ENCODE peak calls at places on chromosomes 16 and 17, in eight cellular contexts. F, O, Z, M, K, H, V and L are unnamed samples.

GRCh38 chr16:5045499-5046115 is 11.9 kb upstream of the NAGPA start:
- DNase-seq in F (no peak), O (no peak), Z (no peak), M (no peak), K (no peak), H (no peak), V (no peak), L (no peak)

GRCh38 chr16:73002836-73003235 is 45.1 kb downstream of the ZFHX3 start:
- DNase-seq in F (no peak), O (no peak), Z (no peak), M (no peak), K (no peak), H (no peak), V (no peak), L (no peak)

GRCh38 chr16:24670623-24671454 is 58.6 kb upstream of the TNRC6A start:
- DNase-seq in F (no peak), O (no peak), Z (peak), M (no peak), K (no peak), H (peak), V (no peak), L (peak)

GRCh38 chr17:78745407-78746088 is 36.5 kb downstream of the CYTH1 start:
- DNase-seq in F (peak), O (no peak), Z (peak), M (no peak), K (no peak), H (no peak), V (no peak), L (peak)

GRCh38 chr16:70685061-70685937 is 554 bp downstream of the MTSS2 start:
- DNase-seq in F (no peak), O (no peak), Z (no peak), M (no peak), K (peak), H (peak), V (no peak), L (no peak)

GRCh38 chr17:58200024-58200633 is 7.6 kb downstream of the EPX start:
- DNase-seq in F (peak), O (peak), Z (peak), M (no peak), K (peak), H (peak), V (peak), L (peak)

GRCh38 chr17:61219460-61219859 is 180.2 kb upstream of the TBX2 start:
- DNase-seq in F (no peak), O (no peak), Z (no peak), M (no peak), K (no peak), H (peak), V (no peak), L (no peak)

GRCh38 chr16:17373533-17373932 is 97.2 kb downstream of the XYLT1 start:
- DNase-seq in F (no peak), O (no peak), Z (no peak), M (no peak), K (no peak), H (no peak), V (no peak), L (no peak)

GRCh38 chr17:37106049-37106448 is 157.3 kb downstream of the AATF start:
- DNase-seq in F (no peak), O (no peak), Z (no peak), M (no peak), K (no peak), H (no peak), V (no peak), L (no peak)

GRCh38 chr17:67449065-67449464 is 72.0 kb downstream of the PITPNC1 start:
- DNase-seq in F (no peak), O (no peak), Z (no peak), M (no peak), K (no peak), H (no peak), V (no peak), L (peak)

GRCh38 chr17:28258347-28258887 is 60.6 kb upstream of the TMEM97 start:
- DNase-seq in F (peak), O (no peak), Z (peak), M (no peak), K (no peak), H (no peak), V (no peak), L (no peak)

GRCh38 chr16:2686912-2687507 is 4.7 kb downstream of the KCTD5 start:
- DNase-seq in F (no peak), O (no peak), Z (no peak), M (peak), K (peak), H (no peak), V (no peak), L (no peak)

GRCh38 chr16:4521971-4522623 is 16.5 kb downstream of the CDIP1 start:
- DNase-seq in F (no peak), O (no peak), Z (no peak), M (no peak), K (no peak), H (peak), V (no peak), L (no peak)

GRCh38 chr17:20046629-20047028 is 37.5 kb downstream of the SPECC1 start:
- DNase-seq in F (no peak), O (no peak), Z (no peak), M (no peak), K (no peak), H (no peak), V (no peak), L (no peak)

GRCh38 chr16:62657116-62657515 is 620.9 kb upstream of the CDH8 start:
- DNase-seq in F (no peak), O (no peak), Z (no peak), M (no peak), K (no peak), H (no peak), V (no peak), L (no peak)

GRCh38 chr16:35174006-35174405 is 1714.6 kb downstream of the TP53TG3F start:
- DNase-seq in F (no peak), O (no peak), Z (no peak), M (no peak), K (no peak), H (no peak), V (no peak), L (no peak)

GRCh38 chr16:15925631-15926030 is 23.8 kb upstream of the ABCC1 start:
- DNase-seq in F (peak), O (no peak), Z (no peak), M (no peak), K (no peak), H (no peak), V (no peak), L (no peak)

GRCh38 chr17:80943346-80944145 is 48.1 kb upstream of the CHMP6 start:
- DNase-seq in F (no peak), O (no peak), Z (no peak), M (no peak), K (no peak), H (no peak), V (no peak), L (no peak)

GRCh38 chr17:43721537-43722268 is 36.9 kb downstream of the SOST start:
- DNase-seq in F (no peak), O (no peak), Z (peak), M (no peak), K (no peak), H (no peak), V (no peak), L (no peak)

GRCh38 chr17:63446981-63447687 is 1.0 kb upstream of the CYB561 start:
- DNase-seq in F (no peak), O (no peak), Z (no peak), M (no peak), K (no peak), H (peak), V (no peak), L (peak)

GRCh38 chr17:78839762-78840529 is 668 bp downstream of the USP36 start:
- DNase-seq in F (peak), O (no peak), Z (peak), M (no peak), K (no peak), H (peak), V (no peak), L (peak)

GRCh38 chr17:68301438-68301959 is 10.2 kb downstream of the ARSG start:
- DNase-seq in F (no peak), O (no peak), Z (no peak), M (no peak), K (no peak), H (no peak), V (no peak), L (no peak)

GRCh38 chr17:45889579-45889978 is 4.8 kb upstream of the MAPT start:
- DNase-seq in F (no peak), O (peak), Z (peak), M (no peak), K (peak), H (no peak), V (no peak), L (no peak)

GRCh38 chr17:7632492-7632894 is 2.6 kb downstream of the SHBG start:
- DNase-seq in F (no peak), O (peak), Z (peak), M (no peak), K (peak), H (no peak), V (peak), L (peak)

GRCh38 chr16:3819741-3820724 is 60.5 kb downstream of the CREBBP start:
- DNase-seq in F (no peak), O (peak), Z (peak), M (no peak), K (peak), H (peak), V (no peak), L (peak)

GRCh38 chr17:19237389-19238166 is 412 bp downstream of the EPN2 start:
- DNase-seq in F (no peak), O (no peak), Z (peak), M (no peak), K (peak), H (peak), V (no peak), L (peak)

GRCh38 chr17:57507828-57508227 is 237.3 kb downstream of the CCDC182 start:
- DNase-seq in F (no peak), O (no peak), Z (no peak), M (no peak), K (no peak), H (peak), V (no peak), L (no peak)

GRCh38 chr17:307741-308507 is 44.7 kb downstream of the RPH3AL start:
- DNase-seq in F (no peak), O (no peak), Z (no peak), M (no peak), K (no peak), H (no peak), V (no peak), L (no peak)

GRCh38 chr16:9489823-9490467 is 398.5 kb downstream of the HAPSTR1 start:
- DNase-seq in F (no peak), O (no peak), Z (peak), M (no peak), K (no peak), H (no peak), V (no peak), L (no peak)

GRCh38 chr16:29978081-29978480 is 4.4 kb downstream of the TAOK2 start:
- DNase-seq in F (no peak), O (no peak), Z (no peak), M (no peak), K (no peak), H (no peak), V (no peak), L (no peak)

GRCh38 chr17:54177606-54178308 is 355.0 kb downstream of the KIF2B start:
- DNase-seq in F (no peak), O (no peak), Z (no peak), M (no peak), K (no peak), H (no peak), V (no peak), L (no peak)

GRCh38 chr16:87561200-87562105 is 40.9 kb upstream of the JPH3 start:
- DNase-seq in F (no peak), O (no peak), Z (no peak), M (no peak), K (no peak), H (no peak), V (no peak), L (no peak)

GRCh38 chr16:87563714-87564523 is 38.4 kb upstream of the JPH3 start:
- DNase-seq in F (no peak), O (no peak), Z (no peak), M (no peak), K (no peak), H (no peak), V (no peak), L (no peak)

GRCh38 chr16:87560428-87561199 is 41.7 kb upstream of the JPH3 start:
- DNase-seq in F (no peak), O (peak), Z (peak), M (no peak), K (peak), H (peak), V (peak), L (no peak)

GRCh38 chr16:87563022-87563421 is 39.3 kb upstream of the JPH3 start:
- DNase-seq in F (no peak), O (no peak), Z (no peak), M (no peak), K (no peak), H (no peak), V (no peak), L (no peak)

GRCh38 chr16:87562201-87562600 is 40.1 kb upstream of the JPH3 start:
- DNase-seq in F (no peak), O (no peak), Z (no peak), M (no peak), K (no peak), H (no peak), V (no peak), L (no peak)
- TF ChIP-seq MAX in F (no peak), O (no peak), Z (no peak), M (no peak), K (no peak), H (no peak), V (no peak), L (no peak)

DNA sequence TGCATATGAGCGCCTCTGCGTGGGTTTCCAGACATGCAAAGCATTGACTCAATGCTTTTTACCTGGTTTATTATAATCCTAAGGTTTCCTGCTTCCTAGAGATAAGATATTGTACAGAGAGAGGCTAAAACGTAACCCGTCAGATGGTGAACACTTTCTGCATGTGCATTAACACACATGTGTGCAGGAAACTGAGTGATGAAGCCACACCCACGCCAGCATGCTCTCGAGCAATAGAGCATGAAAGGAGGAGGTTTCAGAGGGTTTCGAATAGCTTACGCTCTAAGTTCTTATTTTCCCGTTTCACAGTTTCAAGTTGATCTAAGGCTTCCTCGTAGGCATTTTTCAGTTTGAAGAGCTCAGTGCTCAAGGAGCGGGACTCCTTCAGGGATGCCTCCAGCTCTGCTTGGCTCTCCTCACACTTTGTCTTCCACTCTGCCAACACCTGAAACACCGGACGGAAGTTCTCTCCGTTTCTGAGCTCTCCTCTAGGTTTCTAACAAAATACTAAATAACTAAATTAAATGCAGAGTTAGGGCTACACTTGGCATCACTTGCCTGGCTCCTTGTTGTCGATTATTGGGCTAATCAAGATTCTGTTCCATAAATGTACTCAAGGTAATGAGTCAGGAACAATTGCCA is 23.2 kb downstream of the MYH3 start:
- DNase-seq in F (no peak), O (no peak), Z (no peak), M (peak), K (no peak), H (no peak), V (no peak), L (no peak)
- H3K4me2 ChIP-seq in F (no peak), O (no peak), Z (no peak), M (peak), K (no peak), H (no peak), V (no peak), L (no peak)

GRCh38 chr17:10034719-10035475 is 129.8 kb upstream of the RCVRN start:
- DNase-seq in F (no peak), O (no peak), Z (no peak), M (no peak), K (no peak), H (no peak), V (no peak), L (no peak)
- TF ChIP-seq MAX in F (no peak), O (no peak), Z (no peak), M (no peak), K (no peak), H (no peak), V (no peak), L (no peak)

DNA sequence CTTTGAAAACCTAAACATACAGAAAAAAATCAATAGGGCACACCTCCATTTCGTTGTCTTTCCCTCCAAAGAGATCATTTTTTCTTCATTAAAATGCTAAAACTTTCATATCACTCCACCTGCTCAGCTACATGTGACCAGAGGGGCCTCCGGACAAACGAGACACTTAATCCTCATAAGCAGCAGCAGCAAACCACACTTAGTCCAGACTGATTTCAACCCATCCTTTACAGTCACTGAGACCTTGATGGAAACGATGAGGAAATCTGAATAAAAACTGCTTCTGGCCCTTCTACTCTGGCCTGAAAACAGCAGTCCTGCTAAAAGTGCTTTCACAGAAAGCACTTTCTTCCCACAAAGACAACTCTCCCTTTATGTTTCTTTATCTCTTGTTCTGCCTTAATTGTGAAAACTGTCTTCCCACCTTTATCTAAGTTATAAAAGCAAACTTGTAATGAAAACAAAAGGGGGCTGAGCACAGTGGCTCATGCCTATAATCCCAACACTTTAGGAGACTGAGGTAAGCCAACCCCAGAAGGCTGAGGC is 4.6 kb downstream of the ANKRD11 start:
- DNase-seq in F (no peak), O (no peak), Z (no peak), M (no peak), K (no peak), H (no peak), V (no peak), L (no peak)
- H3K4me2 ChIP-seq in F (peak), O (no peak), Z (peak), M (peak), K (peak), H (no peak), V (peak), L (no peak)

GRCh38 chr17:82615084-82616020 is 32.9 kb downstream of the WDR45B start:
- DNase-seq in F (peak), O (no peak), Z (peak), M (no peak), K (no peak), H (no peak), V (no peak), L (no peak)

GRCh38 chr17:82616021-82616703 is 32.1 kb downstream of the WDR45B start:
- DNase-seq in F (no peak), O (no peak), Z (no peak), M (no peak), K (no peak), H (no peak), V (no peak), L (no peak)

GRCh38 chr17:82614095-82614631 is 34.1 kb downstream of the WDR45B start:
- DNase-seq in F (no peak), O (no peak), Z (no peak), M (no peak), K (no peak), H (no peak), V (no peak), L (no peak)

GRCh38 chr17:82611140-82612058 is 36.8 kb downstream of the WDR45B start:
- DNase-seq in F (no peak), O (no peak), Z (no peak), M (no peak), K (peak), H (peak), V (no peak), L (no peak)

GRCh38 chr17:82613283-82614094 is 34.8 kb downstream of the WDR45B start:
- DNase-seq in F (no peak), O (no peak), Z (no peak), M (no peak), K (no peak), H (peak), V (no peak), L (no peak)
- TF ChIP-seq MAX in F (no peak), O (no peak), Z (no peak), M (no peak), K (no peak), H (no peak), V (no peak), L (no peak)

GRCh38 chr17:1533649-1534325 is 17.4 kb upstream of the INPP5K start:
- DNase-seq in F (no peak), O (no peak), Z (no peak), M (no peak), K (no peak), H (no peak), V (no peak), L (no peak)

GRCh38 chr17:1535737-1536136 is 19.3 kb upstream of the INPP5K start:
- DNase-seq in F (no peak), O (no peak), Z (no peak), M (no peak), K (no peak), H (no peak), V (no peak), L (no peak)

GRCh38 chr17:1532836-1533602 is 16.6 kb upstream of the INPP5K start:
- DNase-seq in F (no peak), O (no peak), Z (peak), M (no peak), K (peak), H (peak), V (peak), L (no peak)

GRCh38 chr17:1529863-1530262 is 13.5 kb upstream of the INPP5K start:
- DNase-seq in F (no peak), O (no peak), Z (no peak), M (no peak), K (no peak), H (no peak), V (no peak), L (no peak)
- H3K4me2 ChIP-seq in F (no peak), O (no peak), Z (no peak), M (no peak), K (no peak), H (no peak), V (no peak), L (no peak)

DNA sequence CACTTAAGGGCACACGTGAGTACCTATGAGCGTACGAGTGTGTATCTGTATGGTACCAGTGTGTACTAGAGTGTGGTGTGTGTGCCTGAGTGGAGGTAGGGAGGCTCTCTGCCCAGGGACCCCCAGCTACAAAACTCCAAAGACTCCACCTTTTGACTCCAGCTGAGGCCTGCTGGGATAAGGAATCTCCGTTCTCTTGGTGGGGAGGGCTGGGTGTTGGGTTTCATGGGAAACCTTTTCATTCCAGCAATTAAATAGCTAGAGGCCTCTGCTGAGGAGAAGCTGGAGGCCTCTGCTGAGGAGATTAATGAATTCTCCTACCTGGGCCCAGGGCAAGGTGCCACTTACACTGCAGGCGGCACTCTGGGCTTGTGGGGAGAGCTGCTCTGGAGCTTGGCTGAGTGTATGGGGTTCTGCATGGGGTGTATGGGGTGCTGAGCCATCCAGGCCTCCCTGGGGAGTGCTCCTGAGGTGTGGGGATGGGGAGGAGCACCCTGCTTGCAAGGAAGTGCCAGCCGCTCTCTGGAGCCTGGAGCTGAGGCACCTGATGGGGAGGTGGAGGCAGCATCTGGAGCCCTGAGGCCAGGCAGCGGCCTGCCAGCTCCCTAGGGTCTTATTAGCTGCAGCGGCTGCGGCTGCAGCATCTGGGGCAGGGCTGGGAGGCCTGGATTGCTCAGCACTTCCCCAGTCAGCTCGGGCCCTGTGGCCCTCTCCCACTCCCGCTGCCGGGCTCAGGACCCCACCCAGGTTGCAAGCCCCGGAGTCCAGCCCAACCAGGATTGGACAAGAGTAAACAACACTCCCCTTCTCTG is 4.6 kb downstream of the ANKRD13B start:
- DNase-seq in F (no peak), O (no peak), Z (no peak), M (no peak), K (no peak), H (no peak), V (no peak), L (no peak)
- TF ChIP-seq MAX in F (no peak), O (no peak), Z (no peak), M (no peak), K (no peak), H (no peak), V (no peak), L (no peak)